ENCODE peak calls at places on chromosomes 16 and 17, in five cellular contexts. E is H9, U is neuronal stem cell, K is mesenchymal stem cell, G is H1. W is an unnamed sample. For H3K79me1, the result is how much of the 10 kb centered on the place peaks cover.

GRCh38 chr17:79408251-79408650 is 202.6 kb downstream of the RBFOX3 start:
- DNase-seq in U (no peak), E (no peak), K (no peak), G (no peak), W (no peak)

GRCh38 chr17:36500745-36501225 is 14.3 kb downstream of the ZNHIT3 start:
- DNase-seq in G (no peak), U (no peak), K (no peak), E (peak), W (no peak)

GRCh38 chr16:89350701-89351380 is 133.3 kb downstream of the ZNF778 start:
- DNase-seq in K (peak), U (no peak), E (no peak), G (no peak), W (peak)

GRCh38 chr17:18248300-18248731 is 10.2 kb downstream of the FLII start:
- DNase-seq in U (no peak), E (peak), K (peak), G (peak), W (peak)

GRCh38 chr16:50666658-50667496 is 14.2 kb downstream of the SNX20 start:
- DNase-seq in K (no peak), E (peak), U (no peak), G (no peak), W (no peak)

GRCh38 chr16:17470871-17471744 is at the start of gene XYLT1:
- DNase-seq in U (no peak), K (no peak), E (peak), G (peak), W (peak)

GRCh38 chr16:3578121-3578520 is 918 bp upstream of the NLRC3 start:
- DNase-seq in G (no peak), E (no peak), K (no peak), U (no peak), W (no peak)

GRCh38 chr17:80546267-80546666 is 1.6 kb downstream of the RPTOR start:
- DNase-seq in G (no peak), K (no peak), E (no peak), U (no peak), W (no peak)

GRCh38 chr16:14423344-14423743 is 206.7 kb downstream of the PARN start:
- DNase-seq in G (no peak), E (no peak), K (no peak), U (no peak), W (no peak)

GRCh38 chr17:42193216-42194132 is 820 bp downstream of the GHDC start:
- DNase-seq in G (no peak), K (no peak), U (no peak), E (no peak), W (no peak)

GRCh38 chr16:17224859-17225258 is 245.9 kb downstream of the XYLT1 start:
- DNase-seq in E (no peak), G (no peak), K (no peak), U (no peak), W (peak)

GRCh38 chr17:1323336-1323735 is 43.9 kb downstream of the TRARG1 start:
- DNase-seq in E (no peak), K (no peak), U (no peak), G (no peak), W (no peak)

GRCh38 chr17:81576621-81577277 is 24.6 kb upstream of the FAAP100 start:
- DNase-seq in E (peak), G (no peak), U (no peak), K (peak), W (peak)

GRCh38 chr16:53465606-53466290 is 31.5 kb downstream of the RBL2 start:
- DNase-seq in E (no peak), U (no peak), K (peak), G (no peak), W (peak)

GRCh38 chr17:40580140-40580539 is 14.9 kb upstream of the CCR7 start:
- DNase-seq in E (no peak), U (no peak), K (no peak), G (no peak), W (no peak)

GRCh38 chr17:82767041-82767754 is 15.3 kb downstream of the TBCD start:
- DNase-seq in E (peak), K (peak), G (peak), U (no peak), W (peak)

GRCh38 chr17:40879026-40879425 is 6.0 kb downstream of the KRT20 start:
- DNase-seq in U (no peak), G (no peak), K (no peak), E (no peak), W (no peak)

GRCh38 chr16:50368410-50369132 is at the start of gene BRD7:
- DNase-seq in E (peak), G (peak), U (peak), K (peak), W (peak)

GRCh38 chr16:81598083-81598482 is 153.5 kb downstream of the CMIP start:
- DNase-seq in K (no peak), E (no peak), U (no peak), G (no peak), W (no peak)

GRCh38 chr16:4327782-4328579 is 12.1 kb downstream of the GLIS2 start:
- DNase-seq in E (peak), U (peak), G (peak), K (peak), W (peak)

GRCh38 chr17:35315971-35316370 is 57.5 kb downstream of the SLFN11 start:
- DNase-seq in G (no peak), E (no peak), U (no peak), K (no peak), W (no peak)

GRCh38 chr17:33166472-33166871 is 126.6 kb downstream of the ASIC2 start:
- DNase-seq in K (no peak), G (no peak), U (no peak), E (no peak), W (no peak)

GRCh38 chr16:16109453-16110110 is 113.7 kb downstream of the ABCC6 start:
- DNase-seq in U (no peak), E (no peak), K (no peak), G (no peak), W (no peak)

GRCh38 chr17:36829676-36830075 is 107.6 kb upstream of the LHX1 start:
- DNase-seq in U (no peak), G (no peak), K (no peak), E (no peak), W (no peak)

GRCh38 chr16:55501549-55502322 is 7.1 kb upstream of the LPCAT2 start:
- DNase-seq in U (no peak), G (peak), E (peak), K (peak), W (no peak)
- H3K79me1 ChIP-seq in U (under half), G (under half), E (under half), K (under half), W (under half)

GRCh38 chr16:68269793-68270192 is 5.5 kb downstream of the SLC7A6 start:
- DNase-seq in U (no peak), K (no peak), G (no peak), E (no peak), W (no peak)

GRCh38 chr16:68263559-68264127 is 683 bp upstream of the SLC7A6 start:
- DNase-seq in E (no peak), G (no peak), K (no peak), U (no peak), W (no peak)

GRCh38 chr16:68267612-68268405 is 3.5 kb downstream of the SLC7A6 start:
- DNase-seq in U (no peak), G (no peak), E (peak), K (no peak), W (no peak)

GRCh38 chr16:68264128-68265077 is at the start of gene SLC7A6:
- DNase-seq in U (peak), E (peak), K (peak), G (peak), W (peak)

DNA sequence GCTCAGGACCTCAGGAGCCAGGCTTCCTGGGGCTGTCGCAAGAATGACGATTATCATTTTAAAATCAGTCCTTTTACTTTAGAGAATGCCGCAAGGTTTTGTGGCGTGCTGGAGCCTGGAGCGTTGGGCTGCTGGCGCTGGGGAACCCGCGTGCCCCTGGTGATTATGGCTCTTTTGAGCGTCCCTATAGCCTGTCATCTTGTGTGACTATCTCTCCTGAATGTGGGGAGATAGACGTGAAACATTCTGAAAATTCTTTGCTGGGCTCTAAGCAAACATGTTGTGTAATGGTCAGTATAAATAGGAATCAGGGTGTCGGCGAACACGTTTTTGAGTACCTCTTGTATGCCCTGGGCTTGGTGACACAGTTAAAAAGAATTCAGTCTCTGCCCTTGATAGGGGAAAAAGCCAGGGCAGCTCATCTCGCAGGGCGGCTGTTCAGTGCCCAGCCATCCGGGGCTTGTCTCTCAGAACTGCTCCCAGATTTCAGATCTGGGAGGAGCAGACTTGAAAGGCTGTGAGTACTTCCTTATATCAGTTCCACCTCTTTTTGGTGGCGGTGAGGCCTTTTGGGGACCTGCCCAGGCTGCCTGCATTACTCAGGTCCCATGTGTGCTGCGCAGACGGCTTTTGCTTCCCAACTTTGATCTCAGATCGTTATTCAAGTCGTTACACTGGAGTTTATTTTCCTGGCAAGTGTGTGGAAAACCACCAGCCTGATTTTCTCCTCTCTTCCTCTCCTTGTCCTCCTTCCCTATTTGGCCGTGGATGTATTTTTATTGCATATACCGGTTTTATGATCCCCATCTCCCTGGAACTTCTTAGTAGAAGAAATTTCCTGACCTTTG is 976 bp downstream of the SLC7A6 start:
- DNase-seq in G (peak), E (no peak), K (peak), U (no peak), W (peak)
- H3K4ac ChIP-seq in G (no peak), E (no peak), K (peak), U (peak), W (peak)

GRCh38 chr16:23510154-23510914 is at the start of gene GGA2:
- DNase-seq in K (peak), G (peak), U (peak), E (peak), W (peak)
- H3K14ac ChIP-seq in K (peak), G (no peak), U (no peak), E (peak), W (peak)

GRCh38 chr16:57503366-57503765 is 17.1 kb upstream of the DOK4 start:
- DNase-seq in G (no peak), E (peak), K (no peak), U (no peak), W (no peak)

GRCh38 chr16:57504001-57504400 is 17.7 kb upstream of the DOK4 start:
- DNase-seq in G (no peak), U (no peak), E (no peak), K (no peak), W (no peak)

GRCh38 chr16:57504491-57504890 is 18.2 kb upstream of the DOK4 start:
- DNase-seq in E (no peak), U (no peak), K (no peak), G (no peak), W (no peak)

GRCh38 chr16:57507414-57508083 is 21.3 kb upstream of the DOK4 start:
- DNase-seq in U (no peak), K (no peak), E (no peak), G (no peak), W (no peak)

DNA sequence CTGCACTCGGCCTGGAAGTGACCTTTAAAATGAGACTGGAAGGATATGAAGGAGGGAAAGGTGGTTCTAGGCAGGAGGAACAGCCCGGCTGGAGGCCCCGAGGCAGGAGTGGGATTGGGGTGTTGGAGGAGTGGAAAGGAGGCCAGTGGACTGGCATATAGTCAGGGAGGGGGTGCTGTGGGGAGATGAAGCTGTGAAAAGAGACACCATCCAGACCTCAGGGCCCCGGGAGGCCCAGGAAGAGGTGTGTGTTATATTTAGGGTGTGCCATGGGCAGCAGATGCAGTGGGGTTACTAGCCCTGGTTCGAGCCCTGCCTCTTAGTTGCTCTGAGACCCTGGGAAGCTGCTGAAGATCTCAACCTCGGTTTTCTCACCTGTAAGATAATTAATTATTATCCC is 18.9 kb upstream of the DOK4 start:
- DNase-seq in G (no peak), U (no peak), E (no peak), K (no peak), W (no peak)
- H3K79me1 ChIP-seq in G (under half), U (under half), E (under half), K (under half), W (under half)

GRCh38 chr17:62998665-62999393 is 32.8 kb downstream of the TANC2 start:
- DNase-seq in G (no peak), K (peak), E (no peak), U (no peak), W (no peak)
- H3K4ac ChIP-seq in G (no peak), K (no peak), E (no peak), U (no peak), W (no peak)

GRCh38 chr16:86095131-86095752 is 196.3 kb downstream of the IRF8 start:
- DNase-seq in K (no peak), E (no peak), U (no peak), G (no peak), W (no peak)

GRCh38 chr16:86093801-86094750 is 195.1 kb downstream of the IRF8 start:
- DNase-seq in E (no peak), U (no peak), K (no peak), G (no peak), W (no peak)

GRCh38 chr16:86095906-86096485 is 197.0 kb downstream of the IRF8 start:
- DNase-seq in U (no peak), G (no peak), K (no peak), E (no peak), W (no peak)

GRCh38 chr16:86099326-86099725 is 200.4 kb downstream of the IRF8 start:
- DNase-seq in U (no peak), G (no peak), E (no peak), K (no peak), W (no peak)

GRCh38 chr16:86096850-86097249 is 197.9 kb downstream of the IRF8 start:
- DNase-seq in U (no peak), E (no peak), G (no peak), K (no peak), W (no peak)
- H3K14ac ChIP-seq in U (no peak), E (no peak), G (no peak), K (no peak), W (no peak)

DNA sequence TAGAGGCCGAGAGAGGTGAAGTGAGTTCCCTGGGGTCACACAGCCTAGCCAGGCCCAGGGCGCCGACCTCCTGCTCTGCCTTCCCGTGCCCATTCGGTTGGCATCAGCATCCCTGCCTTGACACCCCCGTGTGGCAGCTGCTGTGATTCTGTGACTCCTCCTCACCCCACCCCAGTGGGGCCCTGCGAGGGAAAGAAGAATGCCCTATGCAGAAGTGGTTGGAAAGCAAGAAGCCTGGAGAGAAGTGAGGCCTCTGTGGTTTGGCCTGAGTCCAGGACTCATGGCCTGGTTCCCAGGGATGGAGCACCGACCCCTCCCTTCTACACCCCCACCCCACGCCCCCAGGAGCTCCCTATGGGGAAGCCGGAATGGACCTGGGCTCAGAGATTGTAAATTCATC is 296.2 kb downstream of the SEC14L1 start:
- DNase-seq in U (no peak), E (no peak), K (peak), G (no peak), W (peak)
- H3K79me1 ChIP-seq in U (under half), E (under half), K (under half), G (under half), W (half or more)

GRCh38 chr16:8957509-8958157 is 6.1 kb downstream of the USP7 start:
- DNase-seq in U (no peak), K (no peak), E (no peak), G (no peak), W (no peak)
- H3K4ac ChIP-seq in U (no peak), K (no peak), E (no peak), G (no peak), W (no peak)

DNA sequence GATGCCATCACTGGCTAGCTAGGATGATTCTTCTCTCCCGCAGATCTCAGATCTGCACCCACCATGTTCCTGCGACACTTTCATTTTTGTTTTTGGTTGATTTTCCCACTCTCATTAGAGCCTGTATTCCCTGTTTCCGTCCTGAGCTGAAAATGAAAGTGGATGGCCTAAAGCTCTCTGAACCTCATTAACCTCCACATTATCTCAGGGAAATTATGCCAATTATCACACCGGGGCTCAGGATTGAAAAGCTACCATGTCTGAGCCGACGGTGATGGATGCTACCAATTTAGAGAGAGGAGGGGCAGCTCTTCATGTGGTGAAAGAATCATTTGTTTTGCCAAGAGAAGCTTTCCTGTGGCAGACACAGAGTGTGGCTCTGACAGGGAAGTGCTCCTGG is 410.4 kb upstream of the CDH11 start:
- DNase-seq in E (no peak), G (no peak), U (no peak), K (no peak), W (no peak)
- H3K14ac ChIP-seq in E (no peak), G (no peak), U (no peak), K (no peak), W (no peak)

DNA sequence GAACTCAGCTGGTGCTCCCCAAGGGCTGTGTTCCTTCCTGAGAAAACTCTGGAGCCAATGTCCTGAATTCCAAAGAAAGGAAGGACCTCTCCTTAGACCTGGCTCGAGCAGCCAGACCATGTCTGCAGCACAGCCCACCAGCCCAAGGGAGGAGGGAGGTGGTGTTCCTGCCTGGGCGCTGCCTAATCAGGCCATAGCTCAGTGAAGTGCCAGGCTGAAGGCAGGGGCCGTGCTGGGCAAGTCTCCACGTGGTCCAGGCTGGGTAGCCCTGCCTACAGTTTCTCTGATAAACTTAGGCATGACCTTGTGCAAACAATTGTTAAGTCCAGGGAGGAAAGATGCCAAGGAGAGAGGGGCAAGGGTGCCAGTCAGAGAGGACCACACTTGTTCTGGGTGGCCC is 76.8 kb downstream of the MPRIP start:
- DNase-seq in E (no peak), K (no peak), G (no peak), U (no peak), W (no peak)
- H3K79me1 ChIP-seq in E (under half), K (under half), G (under half), U (under half), W (half or more)